ENCODE peak calls at places on chromosomes 11 and 22, in five cellular contexts. One of them, this sample, is unnamed.

GRCh38 chr22:39205344-39206021 is 39.3 kb downstream of the PDGFB start:
- DNase-seq in DND-41: peak; percentile 53
- DNase-seq in astrocyte of the cerebellum: no peak
- DNase-seq in brain microvascular endothelial cell: peak; percentile 45
- DNase-seq in PC-3: peak; percentile 82
- DNase-seq in this sample: peak; percentile 68

GRCh38 chr22:49134076-49134475 is 693.6 kb downstream of the BRD1 start:
- DNase-seq in DND-41: no peak
- DNase-seq in astrocyte of the cerebellum: no peak
- DNase-seq in brain microvascular endothelial cell: no peak
- DNase-seq in PC-3: no peak
- DNase-seq in this sample: no peak

GRCh38 chr11:119975561-119976152 is 162.3 kb downstream of the TRIM29 start:
- DNase-seq in DND-41: no peak
- DNase-seq in astrocyte of the cerebellum: no peak
- DNase-seq in brain microvascular endothelial cell: no peak
- DNase-seq in PC-3: no peak
- DNase-seq in this sample: no peak

GRCh38 chr22:31537019-31537535 is 40.7 kb downstream of the SFI1 start:
- DNase-seq in DND-41: no peak
- DNase-seq in astrocyte of the cerebellum: no peak
- DNase-seq in brain microvascular endothelial cell: no peak
- DNase-seq in PC-3: no peak
- DNase-seq in this sample: peak; percentile 81

GRCh38 chr22:48204296-48204695 is 1441.8 kb downstream of the TBC1D22A start:
- DNase-seq in DND-41: no peak
- DNase-seq in astrocyte of the cerebellum: no peak
- DNase-seq in brain microvascular endothelial cell: no peak
- DNase-seq in PC-3: no peak
- DNase-seq in this sample: no peak

GRCh38 chr11:65210748-65211147 is 29.0 kb downstream of the CAPN1 start:
- DNase-seq in DND-41: no peak
- DNase-seq in astrocyte of the cerebellum: no peak
- DNase-seq in brain microvascular endothelial cell: no peak
- DNase-seq in PC-3: no peak
- DNase-seq in this sample: no peak

GRCh38 chr11:109939176-109939810 is 153.9 kb upstream of the ZC3H12C start:
- DNase-seq in DND-41: no peak
- DNase-seq in astrocyte of the cerebellum: peak; percentile 84
- DNase-seq in brain microvascular endothelial cell: peak; percentile 68
- DNase-seq in PC-3: peak; percentile 94
- DNase-seq in this sample: peak; percentile 3

GRCh38 chr11:58829736-58830135 is 14.8 kb downstream of the GLYATL2 start:
- DNase-seq in DND-41: no peak
- DNase-seq in astrocyte of the cerebellum: peak; percentile 68
- DNase-seq in brain microvascular endothelial cell: peak; percentile 9
- DNase-seq in PC-3: peak; percentile 97
- DNase-seq in this sample: peak; percentile 1

GRCh38 chr22:30265851-30266444 is 703 bp downstream of the OSM start:
- DNase-seq in DND-41: peak; percentile 92
- DNase-seq in astrocyte of the cerebellum: no peak
- DNase-seq in brain microvascular endothelial cell: no peak
- DNase-seq in PC-3: no peak
- DNase-seq in this sample: peak; percentile 94

GRCh38 chr22:27490080-27490479 is 311.5 kb downstream of the MN1 start:
- DNase-seq in DND-41: no peak
- DNase-seq in astrocyte of the cerebellum: no peak
- DNase-seq in brain microvascular endothelial cell: no peak
- DNase-seq in PC-3: no peak
- DNase-seq in this sample: no peak

GRCh38 chr11:67332081-67332691 is 21.2 kb downstream of the POLD4 start:
- DNase-seq in DND-41: no peak
- DNase-seq in astrocyte of the cerebellum: no peak
- DNase-seq in brain microvascular endothelial cell: no peak
- DNase-seq in PC-3: no peak
- DNase-seq in this sample: no peak

GRCh38 chr11:83021780-83022125 is 49.9 kb downstream of the RAB30 start:
- DNase-seq in DND-41: no peak
- DNase-seq in astrocyte of the cerebellum: no peak
- DNase-seq in brain microvascular endothelial cell: no peak
- DNase-seq in PC-3: no peak
- DNase-seq in this sample: no peak

GRCh38 chr11:86519064-86519911 is 144.6 kb downstream of the CCDC81 start:
- DNase-seq in DND-41: no peak
- DNase-seq in astrocyte of the cerebellum: peak; percentile 53
- DNase-seq in brain microvascular endothelial cell: peak; percentile 74
- DNase-seq in PC-3: no peak
- DNase-seq in this sample: no peak

GRCh38 chr11:134592391-134592990 is 180.4 kb upstream of the B3GAT1 start:
- DNase-seq in DND-41: peak; percentile 86
- DNase-seq in astrocyte of the cerebellum: no peak
- DNase-seq in brain microvascular endothelial cell: peak; percentile 37
- DNase-seq in PC-3: no peak
- DNase-seq in this sample: peak; percentile 83

GRCh38 chr11:95108159-95108611 is 18.5 kb downstream of the ENDOD1 start:
- DNase-seq in DND-41: no peak
- DNase-seq in astrocyte of the cerebellum: no peak
- DNase-seq in brain microvascular endothelial cell: peak; percentile 83
- DNase-seq in PC-3: peak; percentile 90
- DNase-seq in this sample: no peak

GRCh38 chr11:46361283-46362145 is 14.3 kb downstream of the DGKZ start:
- DNase-seq in DND-41: peak; percentile 91
- DNase-seq in astrocyte of the cerebellum: no peak
- DNase-seq in brain microvascular endothelial cell: peak; percentile 69
- DNase-seq in PC-3: no peak
- DNase-seq in this sample: peak; percentile 85

GRCh38 chr22:37696657-37697539 is at the start of gene TRIOBP:
- DNase-seq in DND-41: peak; percentile 77
- DNase-seq in astrocyte of the cerebellum: peak; percentile 82
- DNase-seq in brain microvascular endothelial cell: peak; percentile 98
- DNase-seq in PC-3: peak; percentile 93
- DNase-seq in this sample: peak; percentile 98

GRCh38 chr11:61971177-61972111 is 4.0 kb upstream of the FTH1 start:
- DNase-seq in DND-41: peak; percentile 92
- DNase-seq in astrocyte of the cerebellum: peak; percentile 97
- DNase-seq in brain microvascular endothelial cell: peak; percentile 99
- DNase-seq in PC-3: peak; percentile 99
- DNase-seq in this sample: peak; percentile 75

GRCh38 chr11:79600747-79601146 is 159.9 kb upstream of the TENM4 start:
- DNase-seq in DND-41: no peak
- DNase-seq in astrocyte of the cerebellum: no peak
- DNase-seq in brain microvascular endothelial cell: no peak
- DNase-seq in PC-3: no peak
- DNase-seq in this sample: no peak

GRCh38 chr22:19990609-19991394 is 25.8 kb downstream of the ARVCF start:
- DNase-seq in DND-41: no peak
- DNase-seq in astrocyte of the cerebellum: no peak
- DNase-seq in brain microvascular endothelial cell: no peak
- DNase-seq in PC-3: no peak
- DNase-seq in this sample: no peak

GRCh38 chr22:41478891-41479521 is 10.1 kb downstream of the ACO2 start:
- DNase-seq in DND-41: no peak
- DNase-seq in astrocyte of the cerebellum: no peak
- DNase-seq in brain microvascular endothelial cell: no peak
- DNase-seq in PC-3: no peak
- DNase-seq in this sample: peak; percentile 32

GRCh38 chr11:133894956-133895549 is 49.7 kb upstream of the SPATA19 start:
- DNase-seq in DND-41: no peak
- DNase-seq in astrocyte of the cerebellum: no peak
- DNase-seq in brain microvascular endothelial cell: no peak
- DNase-seq in PC-3: no peak
- DNase-seq in this sample: no peak

GRCh38 chr11:10072142-10072541 is 221.9 kb downstream of the SBF2 start:
- DNase-seq in DND-41: no peak
- DNase-seq in astrocyte of the cerebellum: no peak
- DNase-seq in brain microvascular endothelial cell: no peak
- DNase-seq in PC-3: no peak
- DNase-seq in this sample: no peak

GRCh38 chr11:10080134-10080533 is 213.9 kb downstream of the SBF2 start:
- DNase-seq in DND-41: no peak
- DNase-seq in astrocyte of the cerebellum: no peak
- DNase-seq in brain microvascular endothelial cell: no peak
- DNase-seq in PC-3: no peak
- DNase-seq in this sample: no peak

GRCh38 chr11:10075141-10075540 is 218.9 kb downstream of the SBF2 start:
- DNase-seq in DND-41: no peak
- DNase-seq in astrocyte of the cerebellum: no peak
- DNase-seq in brain microvascular endothelial cell: no peak
- DNase-seq in PC-3: no peak
- DNase-seq in this sample: no peak

GRCh38 chr11:10072841-10073240 is 221.2 kb downstream of the SBF2 start:
- DNase-seq in DND-41: no peak
- DNase-seq in astrocyte of the cerebellum: no peak
- DNase-seq in brain microvascular endothelial cell: peak; percentile 24
- DNase-seq in PC-3: no peak
- DNase-seq in this sample: no peak

DNA sequence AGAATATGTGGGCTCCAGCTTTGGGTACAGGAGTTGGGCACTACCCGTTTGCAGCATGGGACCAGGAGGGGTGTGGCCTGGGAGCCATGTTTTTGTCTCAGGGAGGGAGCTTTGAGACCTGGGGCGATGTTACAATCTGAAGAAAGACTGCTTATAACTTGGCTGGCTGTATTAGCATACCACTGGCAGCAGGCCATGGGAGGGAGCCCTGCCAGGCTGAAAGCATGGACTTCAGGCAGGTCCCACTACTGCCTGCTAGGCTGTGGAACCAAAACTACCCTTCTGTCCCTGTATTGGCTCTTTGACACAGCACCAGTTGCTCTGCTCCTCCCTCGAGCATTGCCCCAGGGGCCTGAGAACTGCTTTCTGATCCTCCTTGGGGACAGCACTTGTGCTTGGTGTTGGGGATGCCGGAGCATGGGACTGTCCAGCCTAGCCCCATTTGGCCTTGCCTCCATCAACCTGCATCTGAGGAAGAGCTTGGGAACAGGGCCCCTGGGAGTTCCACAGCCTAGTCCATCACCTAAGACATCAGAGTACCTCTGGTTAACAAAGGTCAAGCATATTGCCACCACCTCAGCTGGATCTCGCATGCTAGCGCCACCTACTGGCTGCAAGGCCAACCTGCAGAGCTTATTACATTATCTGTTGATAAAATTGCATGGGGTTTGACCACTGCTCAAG is 217.4 kb downstream of the SBF2 start:
- DNase-seq in DND-41: no peak
- DNase-seq in astrocyte of the cerebellum: peak; percentile 53
- DNase-seq in brain microvascular endothelial cell: peak; percentile 6
- DNase-seq in PC-3: peak; percentile 59
- DNase-seq in this sample: peak; percentile 56
- TF ChIP-seq CTCF in DND-41: peak; percentile 66
- TF ChIP-seq CTCF in astrocyte of the cerebellum: peak; percentile 49
- TF ChIP-seq CTCF in brain microvascular endothelial cell: peak; percentile 82
- TF ChIP-seq CTCF in PC-3: peak; percentile 75
- TF ChIP-seq CTCF in this sample: peak; percentile 78

DNA sequence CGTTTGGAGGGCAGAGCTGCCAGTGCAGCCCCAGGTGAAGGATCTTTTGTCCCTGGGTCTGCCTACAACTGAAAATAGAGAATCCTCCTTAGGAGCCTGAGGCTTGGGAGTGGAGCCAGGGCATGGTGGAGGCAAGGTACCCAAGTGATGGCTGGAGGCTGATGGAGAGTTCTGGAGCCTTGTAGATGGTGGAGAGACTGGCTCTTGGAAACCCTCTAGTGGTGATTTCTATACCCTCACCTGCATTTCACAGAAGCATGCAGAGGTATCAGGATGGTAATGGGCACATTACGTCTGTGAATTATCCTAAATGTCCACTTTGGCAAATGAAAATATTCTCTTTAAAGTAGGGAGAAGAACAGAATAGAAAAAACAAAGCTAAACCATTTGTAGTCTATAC is 44.4 kb downstream of the INSC start:
- DNase-seq in DND-41: no peak
- DNase-seq in astrocyte of the cerebellum: no peak
- DNase-seq in brain microvascular endothelial cell: peak; percentile 47
- DNase-seq in PC-3: peak; percentile 17
- DNase-seq in this sample: no peak
- TF ChIP-seq CTCF in DND-41: peak; percentile 49
- TF ChIP-seq CTCF in astrocyte of the cerebellum: peak; percentile 68
- TF ChIP-seq CTCF in brain microvascular endothelial cell: peak; percentile 81
- TF ChIP-seq CTCF in PC-3: peak; percentile 49
- TF ChIP-seq CTCF in this sample: peak; percentile 48

DNA sequence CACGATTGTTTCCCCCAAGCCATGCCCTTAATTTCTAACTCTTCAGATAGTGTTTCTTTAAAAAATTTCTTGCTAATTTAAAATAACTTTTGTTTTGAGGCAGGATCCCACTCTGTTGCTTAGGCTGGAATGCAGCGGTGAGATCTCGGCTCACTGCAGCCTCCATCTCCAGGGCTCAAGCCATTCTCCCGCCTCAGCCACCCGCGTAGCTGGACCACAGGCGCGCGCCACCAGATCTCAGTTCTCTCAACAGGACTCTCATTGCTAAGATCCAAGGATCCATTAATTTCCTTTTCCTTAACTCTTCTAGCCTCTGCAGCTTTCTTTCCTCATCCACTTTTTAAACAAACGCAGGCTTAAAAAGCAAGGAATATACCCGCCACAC is 323 bp upstream of the MED17 start:
- DNase-seq in DND-41: no peak
- DNase-seq in astrocyte of the cerebellum: no peak
- DNase-seq in brain microvascular endothelial cell: no peak
- DNase-seq in PC-3: no peak
- DNase-seq in this sample: no peak
- TF ChIP-seq CTCF in DND-41: no peak
- TF ChIP-seq CTCF in astrocyte of the cerebellum: no peak
- TF ChIP-seq CTCF in brain microvascular endothelial cell: no peak
- TF ChIP-seq CTCF in PC-3: no peak
- TF ChIP-seq CTCF in this sample: no peak

DNA sequence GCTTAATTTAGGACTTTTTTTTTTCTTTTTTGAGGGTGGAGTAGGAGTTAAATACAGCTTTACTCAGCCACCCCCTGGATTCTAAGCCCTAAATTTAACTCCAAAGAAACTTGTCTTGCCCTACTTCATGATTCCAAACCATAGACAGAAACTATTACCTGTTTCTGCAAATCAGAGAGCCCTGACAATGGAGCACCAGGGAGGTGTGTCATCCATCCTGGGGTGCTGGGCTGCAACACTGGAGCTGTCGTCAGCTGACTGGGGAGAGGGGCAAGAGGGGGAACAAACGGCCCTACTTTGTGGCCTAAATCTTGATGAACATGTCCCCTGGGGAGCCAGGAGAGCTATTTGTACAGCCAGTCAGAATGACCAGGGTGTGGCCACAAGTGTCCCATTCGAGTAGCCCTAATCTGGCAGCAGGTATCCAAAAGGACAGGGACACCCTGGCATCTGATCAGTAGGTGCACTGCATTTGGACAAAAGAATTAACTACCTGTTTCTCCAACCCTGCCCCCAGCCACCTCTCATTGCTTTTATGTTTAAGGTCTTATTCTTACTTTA is 50.8 kb downstream of the PLEKHA7 start:
- DNase-seq in DND-41: no peak
- DNase-seq in astrocyte of the cerebellum: no peak
- DNase-seq in brain microvascular endothelial cell: no peak
- DNase-seq in PC-3: no peak
- DNase-seq in this sample: no peak
- TF ChIP-seq CTCF in DND-41: no peak
- TF ChIP-seq CTCF in astrocyte of the cerebellum: no peak
- TF ChIP-seq CTCF in brain microvascular endothelial cell: no peak
- TF ChIP-seq CTCF in PC-3: no peak
- TF ChIP-seq CTCF in this sample: no peak

This sample was measured in activated CD8-positive, alpha-beta T cell treated with anti-CD3 and anti-CD28 coated beads for 36 hours.